ENCODE peak calls at places on chromosome 16, in nine cellular contexts. R is prostate gland, G is sigmoid colon, N is GM23338, A is GM12891, W is HCT116, U is stomach, H is SK-N-SH, C is H1. Z is an unnamed sample.

GRCh38 chr16:53910990-53911389 is 207.0 kb downstream of the FTO start:
- DNase-seq in R (no peak), G (no peak), N (no peak), A (no peak), W (no peak), U (no peak), H (no peak), C (no peak), Z (no peak)

GRCh38 chr16:19384656-19385055 is 33.0 kb upstream of the TMC5 start:
- DNase-seq in R (peak), G (no peak), N (no peak), A (no peak), W (peak), U (peak), H (no peak), C (no peak), Z (no peak)

GRCh38 chr16:88599825-88600538 is 29.8 kb downstream of the ZC3H18 start:
- DNase-seq in R (no peak), G (peak), N (no peak), A (no peak), W (no peak), U (no peak), H (no peak), C (no peak), Z (no peak)

GRCh38 chr16:81808933-81809480 is 29.9 kb downstream of the PLCG2 start:
- DNase-seq in R (no peak), G (no peak), N (no peak), A (no peak), W (no peak), U (no peak), H (no peak), C (no peak), Z (no peak)

GRCh38 chr16:56204836-56205235 is 13.5 kb downstream of the GNAO1 start:
- DNase-seq in R (no peak), G (no peak), N (no peak), A (no peak), W (no peak), U (no peak), H (no peak), C (no peak), Z (no peak)

GRCh38 chr16:20064931-20065330 is 8.8 kb downstream of the GPR139 start:
- DNase-seq in R (no peak), G (no peak), N (no peak), A (no peak), W (no peak), U (no peak), H (no peak), C (no peak), Z (no peak)

GRCh38 chr16:71542377-71542776 is 16.2 kb downstream of the CHST4 start:
- DNase-seq in R (no peak), G (no peak), N (peak), A (peak), W (peak), U (peak), H (peak), C (peak), Z (no peak)

GRCh38 chr16:8346291-8346690 is 244.0 kb downstream of the TMEM114 start:
- DNase-seq in R (no peak), G (no peak), N (peak), A (no peak), W (no peak), U (no peak), H (no peak), C (peak), Z (no peak)

GRCh38 chr16:10941127-10941933 is 938 bp downstream of the DEXI start:
- DNase-seq in R (no peak), G (no peak), N (peak), A (no peak), W (no peak), U (no peak), H (no peak), C (peak), Z (no peak)

GRCh38 chr16:12405083-12405482 is 398.6 kb downstream of the CPPED1 start:
- DNase-seq in R (no peak), G (no peak), N (no peak), A (peak), W (no peak), U (no peak), H (no peak), C (no peak), Z (no peak)

GRCh38 chr16:25109643-25110042 is 1.9 kb upstream of the LCMT1 start:
- DNase-seq in R (no peak), G (peak), N (no peak), A (no peak), W (peak), U (no peak), H (no peak), C (no peak), Z (no peak)

GRCh38 chr16:87382023-87382785 is 1.4 kb downstream of the FBXO31 start:
- DNase-seq in R (no peak), G (peak), N (no peak), A (no peak), W (no peak), U (no peak), H (no peak), C (no peak), Z (no peak)
- TF ChIP-seq POLR2AphosphoS5 in R (no peak), G (no peak), N (no peak), A (no peak), W (no peak), U (no peak), H (no peak), C (no peak), Z (no peak)

GRCh38 chr16:89616576-89617437 is 3.4 kb downstream of the DPEP1 start:
- DNase-seq in R (no peak), G (no peak), N (no peak), A (no peak), W (no peak), U (no peak), H (no peak), C (no peak), Z (no peak)
- TF ChIP-seq POLR2AphosphoS5 in R (no peak), G (no peak), N (no peak), A (no peak), W (no peak), U (no peak), H (no peak), C (no peak), Z (no peak)

DNA sequence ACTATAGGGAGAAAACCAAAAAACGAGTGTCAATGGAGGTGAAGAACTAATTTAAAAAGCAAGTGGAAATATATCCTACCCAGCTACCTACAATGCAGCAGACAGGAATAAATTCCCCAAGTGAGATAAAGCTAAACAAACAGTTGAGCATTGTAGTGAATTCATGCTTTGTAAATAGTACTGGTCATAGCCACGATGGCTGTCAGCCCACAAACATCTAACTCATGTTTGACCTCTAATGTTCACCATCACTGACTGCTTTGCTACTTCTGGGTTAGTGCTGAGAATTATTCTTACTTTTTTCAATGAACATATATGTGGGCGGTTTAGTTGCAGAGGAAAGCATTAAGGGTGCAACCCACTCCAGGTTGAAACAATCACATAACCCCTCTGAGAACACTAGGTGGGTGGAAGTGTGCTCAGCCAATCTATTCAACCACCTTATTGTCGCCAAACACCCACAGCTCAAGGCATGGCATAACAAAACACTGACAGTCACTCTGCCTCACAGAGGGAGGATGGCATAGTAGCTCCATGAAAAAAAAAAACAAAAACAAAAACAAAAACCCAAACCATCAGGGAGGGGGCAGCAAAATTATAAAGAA is 264.1 kb downstream of the ZFHX3 start:
- DNase-seq in R (no peak), G (no peak), N (no peak), A (no peak), W (no peak), U (no peak), H (no peak), C (no peak), Z (no peak)
- TF ChIP-seq POLR2AphosphoS5 in R (no peak), G (no peak), N (no peak), A (no peak), W (no peak), U (no peak), H (no peak), C (no peak), Z (no peak)

DNA sequence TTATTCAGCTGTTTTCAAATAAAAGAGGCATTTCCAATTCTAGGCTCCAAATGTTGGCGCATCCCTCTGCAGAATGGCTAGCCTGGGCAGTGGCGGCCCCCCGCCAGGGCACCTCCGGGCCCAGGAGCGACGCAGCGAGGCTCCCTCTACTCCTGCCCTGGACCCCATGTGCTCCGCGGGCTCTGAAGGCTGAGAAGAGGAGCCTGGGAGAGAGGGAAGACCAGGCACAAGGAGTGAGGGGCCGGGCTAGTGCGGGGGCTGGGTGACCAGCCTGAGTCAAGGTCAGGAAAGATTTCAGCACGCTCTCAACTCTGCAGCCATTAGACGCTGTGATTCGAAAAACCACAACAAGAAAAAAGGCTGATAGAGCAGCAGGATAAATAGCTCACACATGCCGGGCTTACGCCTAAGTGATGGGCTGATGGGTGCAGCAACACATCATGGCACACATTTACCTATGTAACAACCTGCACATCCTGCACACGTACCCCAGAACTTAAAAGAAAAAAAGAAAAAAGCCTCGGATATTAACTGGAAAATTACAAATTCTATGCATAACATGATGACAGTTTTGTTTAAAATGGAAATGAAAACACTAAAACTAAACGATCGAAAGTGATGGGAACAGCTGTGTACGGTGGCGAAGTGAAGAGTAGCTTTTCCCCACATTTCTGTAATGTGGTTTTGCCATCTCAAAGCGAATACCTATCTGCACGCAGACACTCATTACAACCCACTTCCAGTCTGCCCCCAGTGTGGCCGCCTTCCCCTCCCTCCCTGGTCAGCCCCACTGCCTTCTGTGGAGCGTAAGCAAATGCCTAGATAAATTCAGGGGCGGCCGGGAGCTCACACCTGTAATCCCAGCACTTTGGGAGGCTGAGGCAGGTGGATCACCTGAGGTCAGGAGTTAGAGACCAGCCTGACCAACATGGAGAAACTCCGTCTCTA is 44.4 kb downstream of the MAP1LC3B start:
- DNase-seq in R (no peak), G (no peak), N (no peak), A (no peak), W (no peak), U (no peak), H (peak), C (no peak), Z (no peak)
- TF ChIP-seq POLR2AphosphoS5 in R (no peak), G (no peak), N (no peak), A (no peak), W (no peak), U (no peak), H (no peak), C (no peak), Z (no peak)

GRCh38 chr16:68860978-68861892 is 17.9 kb downstream of the TANGO6 start:
- DNase-seq in R (no peak), G (no peak), N (no peak), A (no peak), W (no peak), U (no peak), H (no peak), C (no peak), Z (no peak)
- TF ChIP-seq POLR2AphosphoS5 in R (no peak), G (no peak), N (no peak), A (no peak), W (no peak), U (no peak), H (no peak), C (no peak), Z (no peak)

GRCh38 chr16:2462031-2462866 is 2.3 kb downstream of the TEDC2 start:
- DNase-seq in R (no peak), G (no peak), N (no peak), A (no peak), W (no peak), U (no peak), H (no peak), C (no peak), Z (no peak)

GRCh38 chr16:2460916-2461315 is 1.0 kb downstream of the TEDC2 start:
- DNase-seq in R (no peak), G (no peak), N (no peak), A (no peak), W (no peak), U (no peak), H (no peak), C (no peak), Z (no peak)

GRCh38 chr16:2459647-2460390 is at the start of gene TEDC2:
- DNase-seq in R (peak), G (peak), N (peak), A (peak), W (peak), U (peak), H (peak), C (peak), Z (peak)

GRCh38 chr16:2458887-2459646 is 842 bp upstream of the TEDC2 start:
- DNase-seq in R (no peak), G (no peak), N (peak), A (no peak), W (no peak), U (no peak), H (no peak), C (peak), Z (no peak)

GRCh38 chr16:2460391-2460713 is 443 bp downstream of the TEDC2 start:
- DNase-seq in R (no peak), G (no peak), N (no peak), A (no peak), W (no peak), U (no peak), H (no peak), C (no peak), Z (no peak)
- TF ChIP-seq POLR2AphosphoS5 in R (no peak), G (no peak), N (no peak), A (no peak), W (no peak), U (no peak), H (no peak), C (no peak), Z (no peak)